ENCODE peak calls at places on chromosome 20, in six cellular contexts. R, B, N, Q, Z and X are unnamed samples.

GRCh38 chr20:44583179-44583578 is 800 bp downstream of the PKIG start:
- DNase-seq in N (no peak), R (no peak), Q (no peak), Z (no peak), B (no peak), X (no peak)

GRCh38 chr20:33803921-33804337 is 7.2 kb upstream of the CHMP4B start:
- DNase-seq in Q (no peak), R (no peak), N (no peak), Z (no peak), B (no peak), X (no peak)

GRCh38 chr20:58986968-58987517 is 6.0 kb downstream of the NELFCD start:
- DNase-seq in B (no peak), N (no peak), R (no peak), Q (no peak), Z (no peak), X (peak)

GRCh38 chr20:719068-719467 is 43.5 kb upstream of the SCRT2 start:
- DNase-seq in R (no peak), Q (no peak), N (no peak), B (no peak), Z (no peak), X (no peak)

GRCh38 chr20:47785900-47786762 is 850 bp upstream of the SULF2 start:
- DNase-seq in Z (peak), Q (no peak), R (no peak), B (peak), N (peak), X (peak)

GRCh38 chr20:48042628-48043027 is 257.3 kb upstream of the SULF2 start:
- DNase-seq in R (no peak), Q (no peak), N (no peak), B (no peak), Z (no peak), X (no peak)

GRCh38 chr20:2086177-2086979 is 15.2 kb upstream of the STK35 start:
- DNase-seq in N (no peak), Z (no peak), R (no peak), Q (no peak), B (no peak), X (no peak)

GRCh38 chr20:50112512-50113419 is at the start of gene UBE2V1:
- DNase-seq in Z (peak), R (peak), Q (peak), N (peak), B (peak), X (peak)

GRCh38 chr20:5065489-5066383 is 54.0 kb downstream of the PCNA start:
- DNase-seq in Q (no peak), Z (peak), N (peak), B (peak), R (no peak), X (peak)